ENCODE peak calls at places on chromosomes 16 and 17, in eight cellular contexts. K is RWPE1; F is activated CD4-positive, alpha-beta T cell treated with anti-CD3 and anti-CD28 coated beads for 24 hours; R is type B pancreatic cell; Z is NCI-H2029; O is B cell; N is adipocyte; L is T-helper 1 cell. J is an unnamed sample.

GRCh38 chr17:10429416-10430045 is 7.8 kb upstream of the MYH8 start:
- DNase-seq in R (no peak), Z (no peak), N (no peak), F (no peak), O (no peak), K (no peak), L (no peak), J (no peak)

GRCh38 chr17:79811036-79811887 is 14.4 kb upstream of the CBX8 start:
- DNase-seq in K (no peak), F (no peak), Z (peak; percentile 77), R (no peak), O (peak; percentile 60), N (no peak), L (no peak), J (no peak)

GRCh38 chr16:72836985-72837384 is 210.9 kb downstream of the ZFHX3 start:
- DNase-seq in R (no peak), L (no peak), K (no peak), O (no peak), Z (no peak), F (no peak), N (no peak), J (no peak)

GRCh38 chr17:57407287-57408063 is 151.2 kb downstream of the MSI2 start:
- DNase-seq in F (no peak), K (no peak), Z (peak; percentile 75), O (no peak), N (no peak), R (no peak), L (no peak), J (no peak)

GRCh38 chr17:43094129-43094834 is 30.9 kb downstream of the BRCA1 start:
- DNase-seq in K (no peak), L (no peak), N (peak; percentile 49), F (no peak), Z (no peak), O (no peak), R (no peak), J (no peak)

GRCh38 chr17:29840884-29841283 is 89.1 kb downstream of the SSH2 start:
- DNase-seq in R (no peak), K (no peak), F (no peak), O (no peak), L (no peak), Z (no peak), N (no peak), J (peak; percentile 1)

GRCh38 chr17:604719-605118 is 109.9 kb downstream of the VPS53 start:
- DNase-seq in O (no peak), R (no peak), N (no peak), L (no peak), F (no peak), K (no peak), Z (no peak), J (no peak)

GRCh38 chr17:77311371-77311981 is 170.7 kb downstream of the SEC14L1 start:
- DNase-seq in L (no peak), N (no peak), Z (no peak), F (no peak), O (no peak), R (no peak), K (no peak), J (no peak)

GRCh38 chr17:63826468-63827001 is 696 bp upstream of the PSMC5 start:
- DNase-seq in F (no peak), R (no peak), K (no peak), N (peak; percentile 40), O (no peak), Z (no peak), L (no peak), J (no peak)

GRCh38 chr16:1779741-1780676 is 2.4 kb downstream of the SPSB3 start:
- DNase-seq in R (no peak), O (no peak), K (no peak), Z (no peak), N (no peak), L (no peak), F (no peak), J (no peak)

GRCh38 chr16:81530814-81531213 is 86.2 kb downstream of the CMIP start:
- DNase-seq in R (no peak), Z (no peak), O (no peak), N (no peak), K (no peak), L (no peak), F (no peak), J (no peak)

GRCh38 chr17:39212200-39212810 is 12.2 kb downstream of the RPL19 start:
- DNase-seq in R (no peak), K (no peak), L (no peak), Z (no peak), F (no peak), N (no peak), O (no peak), J (no peak)

GRCh38 chr16:87471278-87472141 is 21.3 kb downstream of the ZCCHC14 start:
- DNase-seq in Z (no peak), O (no peak), R (no peak), K (no peak), F (no peak), N (no peak), L (no peak), J (no peak)

GRCh38 chr17:79515646-79516604 is 94.9 kb downstream of the RBFOX3 start:
- DNase-seq in Z (no peak), F (no peak), R (no peak), L (no peak), N (peak; percentile 3), K (no peak), O (no peak), J (no peak)

GRCh38 chr16:424033-424622 is 1.3 kb upstream of the RAB11FIP3 start:
- DNase-seq in K (peak; percentile 90), F (no peak), N (peak; percentile 91), R (no peak), O (no peak), Z (no peak), L (no peak), J (peak; percentile 87)

GRCh38 chr17:9408381-9408780 is 167.2 kb downstream of the STX8 start:
- DNase-seq in R (no peak), F (no peak), N (no peak), K (no peak), Z (no peak), O (no peak), L (no peak), J (no peak)

GRCh38 chr16:80803341-80804060 is 897 bp downstream of the CDYL2 start:
- DNase-seq in K (peak; percentile 8), N (peak; percentile 58), O (peak; percentile 73), R (peak; percentile 69), L (peak; percentile 7), Z (no peak), F (peak; percentile 18), J (no peak)

GRCh38 chr16:11383481-11384183 is 38.4 kb downstream of the RMI2 start:
- DNase-seq in F (no peak), L (no peak), Z (no peak), K (no peak), R (no peak), N (no peak), O (no peak), J (no peak)

GRCh38 chr17:18981642-18982424 is 22.7 kb downstream of the FAM83G start:
- DNase-seq in N (peak; percentile 73), F (no peak), Z (no peak), L (no peak), R (no peak), O (no peak), K (no peak), J (no peak)

GRCh38 chr16:1296688-1297412 is 12.6 kb upstream of the UBE2I start:
- DNase-seq in L (no peak), F (no peak), R (no peak), K (peak; percentile 51), Z (peak; percentile 79), N (peak; percentile 13), O (no peak), J (no peak)

GRCh38 chr16:67661101-67661661 is 421 bp downstream of the PARD6A start:
- DNase-seq in F (no peak), K (peak; percentile 41), R (no peak), O (peak; percentile 53), N (peak; percentile 31), Z (no peak), L (no peak), J (no peak)

GRCh38 chr17:3859895-3860294 is 13.8 kb upstream of the NCBP3 start:
- DNase-seq in F (no peak), L (no peak), Z (no peak), N (no peak), K (no peak), O (no peak), R (no peak), J (no peak)

GRCh38 chr16:79089735-79090284 is 510.7 kb downstream of the MAF start:
- DNase-seq in Z (no peak), F (peak; percentile 29), R (no peak), O (no peak), K (no peak), N (no peak), L (no peak), J (no peak)

GRCh38 chr16:56607675-56608042 is 725 bp upstream of the MT2A start:
- DNase-seq in R (no peak), L (no peak), Z (no peak), N (no peak), F (no peak), O (no peak), K (no peak), J (no peak)

GRCh38 chr16:70453891-70454220 is 539 bp upstream of the FCSK start:
- DNase-seq in O (no peak), N (peak; percentile 71), Z (no peak), R (no peak), F (no peak), L (no peak), K (no peak), J (no peak)

J was measured in pulmonary artery endothelial cell.